ENCODE peak calls at places on chromosomes 7 and 10, in six cellular contexts. Q, G, B, M, P and H are unnamed samples.
A peak's percentile ranks its signal among the peaks of the same experiment; 100 is the strongest.

GRCh38 chr7:4759211-4759610 is 16.2 kb upstream of the AP5Z1 start:
- DNase-seq in Q (no peak), G (no peak), B (no peak), M (no peak), P (no peak), H (no peak)

GRCh38 chr10:94402204-94403033 is at the start of gene TBC1D12:
- DNase-seq in Q (peak; percentile 98), G (no peak), B (peak; percentile 95), M (peak; percentile 97), P (peak; percentile 91), H (peak; percentile 91)

GRCh38 chr10:3225589-3225988 is 53.0 kb upstream of the PITRM1 start:
- DNase-seq in Q (peak; percentile 63), G (no peak), B (no peak), M (peak; percentile 69), P (peak; percentile 84), H (no peak)

GRCh38 chr7:22350466-22351328 is 6.3 kb downstream of the RAPGEF5 start:
- DNase-seq in Q (peak; percentile 45), G (no peak), B (peak; percentile 59), M (peak; percentile 11), P (peak; percentile 36), H (no peak)

GRCh38 chr7:7918736-7919448 is 49.7 kb upstream of the GLCCI1 start:
- DNase-seq in Q (no peak), G (no peak), B (no peak), M (peak; percentile 20), P (no peak), H (no peak)

GRCh38 chr10:63759335-63759734 is 238.1 kb downstream of the REEP3 start:
- DNase-seq in Q (peak; percentile 32), G (no peak), B (no peak), M (no peak), P (no peak), H (no peak)

GRCh38 chr10:17747883-17748550 is 4.0 kb upstream of the TMEM236 start:
- DNase-seq in Q (peak; percentile 63), G (no peak), B (no peak), M (peak; percentile 15), P (peak; percentile 9), H (no peak)

GRCh38 chr10:72223743-72224101 is 7.6 kb upstream of the ASCC1 start:
- DNase-seq in Q (no peak), G (no peak), B (no peak), M (peak; percentile 45), P (no peak), H (no peak)

GRCh38 chr10:30055094-30055701 is 4.2 kb downstream of the JCAD start:
- DNase-seq in Q (peak; percentile 16), G (no peak), B (no peak), M (peak; percentile 67), P (no peak), H (no peak)

GRCh38 chr7:44072364-44073231 is 7.2 kb upstream of the PGAM2 start:
- DNase-seq in Q (peak; percentile 89), G (no peak), B (peak; percentile 67), M (peak; percentile 84), P (peak; percentile 86), H (peak; percentile 83)

GRCh38 chr7:97107192-97107800 is 10.2 kb upstream of the SDHAF3 start:
- DNase-seq in Q (peak; percentile 44), G (no peak), B (no peak), M (peak; percentile 17), P (peak; percentile 43), H (no peak)

GRCh38 chr7:158110661-158111555 is 476.7 kb downstream of the PTPRN2 start:
- DNase-seq in Q (no peak), G (no peak), B (no peak), M (no peak), P (no peak), H (no peak)

GRCh38 chr10:2944788-2945187 is 122.6 kb upstream of the PFKP start:
- DNase-seq in Q (no peak), G (no peak), B (no peak), M (no peak), P (peak; percentile 43), H (no peak)

GRCh38 chr7:28419717-28420116 is 7.4 kb downstream of the CREB5 start:
- DNase-seq in Q (peak; percentile 78), G (no peak), B (no peak), M (peak; percentile 98), P (peak; percentile 92), H (no peak)

GRCh38 chr10:13865758-13866491 is 279.2 kb downstream of the PRPF18 start:
- DNase-seq in Q (peak; percentile 63), G (no peak), B (no peak), M (peak; percentile 80), P (peak; percentile 88), H (peak; percentile 80)

GRCh38 chr10:75106242-75106641 is 5.2 kb upstream of the SAMD8 start:
- DNase-seq in Q (no peak), G (no peak), B (no peak), M (no peak), P (no peak), H (no peak)

GRCh38 chr7:90626011-90626410 is 29.9 kb downstream of the CDK14 start:
- DNase-seq in Q (peak; percentile 76), G (no peak), B (peak; percentile 13), M (peak; percentile 82), P (peak; percentile 47), H (no peak)

GRCh38 chr10:102509387-102509786 is 5.6 kb downstream of the SUFU start:
- DNase-seq in Q (peak; percentile 67), G (no peak), B (no peak), M (peak; percentile 80), P (peak; percentile 77), H (no peak)

GRCh38 chr7:47804767-47805545 is 143.3 kb downstream of the PKD1L1 start:
- DNase-seq in Q (no peak), G (no peak), B (no peak), M (peak; percentile 75), P (peak; percentile 38), H (no peak)

GRCh38 chr10:49164587-49165188 is 23.5 kb downstream of the TMEM273 start:
- DNase-seq in Q (peak; percentile 59), G (no peak), B (no peak), M (peak; percentile 35), P (peak; percentile 21), H (no peak)

GRCh38 chr7:24948739-24949138 is 31.2 kb downstream of the OSBPL3 start:
- DNase-seq in Q (no peak), G (no peak), B (no peak), M (no peak), P (peak; percentile 57), H (no peak)

GRCh38 chr7:41590951-41591350 is 111.9 kb downstream of the INHBA start:
- DNase-seq in Q (no peak), G (no peak), B (no peak), M (no peak), P (peak; percentile 65), H (no peak)

GRCh38 chr10:8556321-8556720 is 501.8 kb downstream of the GATA3 start:
- DNase-seq in Q (no peak), G (no peak), B (no peak), M (no peak), P (peak; percentile 77), H (no peak)

GRCh38 chr10:66746246-66746645 is 179.6 kb upstream of the LRRTM3 start:
- DNase-seq in Q (peak; percentile 17), G (no peak), B (no peak), M (peak; percentile 20), P (no peak), H (no peak)

GRCh38 chr7:54837167-54837566 is 78.2 kb upstream of the SEC61G start:
- DNase-seq in Q (no peak), G (no peak), B (no peak), M (no peak), P (no peak), H (no peak)

GRCh38 chr10:133126431-133127290 is 33.4 kb upstream of the KNDC1 start:
- DNase-seq in Q (no peak), G (no peak), B (no peak), M (no peak), P (no peak), H (no peak)

GRCh38 chr7:155644971-155645509 is 579 bp downstream of the RBM33 start:
- DNase-seq in Q (peak; percentile 30), G (peak; percentile 1), B (no peak), M (no peak), P (no peak), H (no peak)

GRCh38 chr10:44293842-44294241 is 91.1 kb downstream of the CXCL12 start:
- DNase-seq in Q (peak; percentile 85), G (no peak), B (peak; percentile 50), M (peak; percentile 92), P (no peak), H (no peak)

GRCh38 chr7:116895849-116896248 is 33.5 kb downstream of the CAPZA2 start:
- DNase-seq in Q (no peak), G (no peak), B (no peak), M (no peak), P (no peak), H (no peak)

GRCh38 chr7:711967-712600 is 14.4 kb upstream of the DNAAF5 start:
- DNase-seq in Q (no peak), G (no peak), B (no peak), M (no peak), P (no peak), H (no peak)